ENCODE peak calls at places on chromosomes 13 and 19, in five cellular contexts. W is CD4-positive, alpha-beta T cell; R is fibroblast of mammary gland; L is stimulated activated CD4-positive, alpha-beta T cell treated with anti-CD3 and anti-CD28 coated beads, Interleukin-2, amount 100 ng/mL, for 24 hours; H is NCI-H2081 treated with DMSO at 0.1 percent for 48 hours. M is an unnamed sample.
A peak's percentile ranks its signal among the peaks of the same experiment; 100 is the strongest.

GRCh38 chr13:101210774-101211173 is 205.5 kb downstream of the NALCN start:
- DNase-seq in W (no peak), H (no peak), R (no peak), L (no peak), M (no peak)

GRCh38 chr13:26042781-26043180 is 9.0 kb downstream of the SHISA2 start:
- DNase-seq in L (no peak), H (no peak), R (no peak), W (no peak), M (no peak)

GRCh38 chr19:37087110-37087509 is 8.9 kb downstream of the ZNF420 start:
- DNase-seq in W (no peak), R (no peak), H (no peak), L (no peak), M (no peak)

GRCh38 chr19:55537741-55538111 is 793 bp upstream of the SBK2 start:
- DNase-seq in L (no peak), H (no peak), W (no peak), R (no peak), M (no peak)

GRCh38 chr13:89097994-89098393 is 1426.8 kb downstream of the SLITRK5 start:
- DNase-seq in W (no peak), L (no peak), H (no peak), R (no peak), M (no peak)

GRCh38 chr19:10535613-10536012 is 8.1 kb upstream of the ATG4D start:
- DNase-seq in R (no peak), L (no peak), W (no peak), H (no peak), M (no peak)

GRCh38 chr19:55670280-55671053 is 4.6 kb upstream of the EPN1 start:
- DNase-seq in W (no peak), R (no peak), H (no peak), L (no peak), M (no peak)

GRCh38 chr19:1844536-1845515 is 3.5 kb downstream of the REXO1 start:
- DNase-seq in L (no peak), H (no peak), W (no peak), R (no peak), M (no peak)

GRCh38 chr19:46431824-46432223 is 3.1 kb upstream of the PNMA8C start:
- DNase-seq in W (no peak), R (no peak), L (no peak), H (no peak), M (no peak)

GRCh38 chr19:34732548-34733255 is 1.3 kb upstream of the ZNF181 start:
- DNase-seq in R (no peak), L (no peak), H (no peak), W (no peak), M (no peak)

GRCh38 chr19:13118424-13119193 is 545 bp downstream of the NACC1 start:
- DNase-seq in H (no peak), W (no peak), L (peak; percentile 65), R (peak; percentile 27), M (peak; percentile 82)

GRCh38 chr19:29264897-29265296 is 51.9 kb upstream of the UQCRFS1 start:
- DNase-seq in W (no peak), H (no peak), R (no peak), L (no peak), M (no peak)

M was measured in HuH-7.5.